ENCODE peak calls at places on chromosomes 5 and 9, in five cellular contexts. P is PC-3, T is pancreas, Q is hepatocyte, X is osteoblast. Y is an unnamed sample.

GRCh38 chr5:123951204-123951977 is 439.4 kb downstream of the CSNK1G3 start:
- DNase-seq in Q (no peak), X (peak; percentile 93), P (peak; percentile 86), T (no peak), Y (peak; percentile 67)

GRCh38 chr5:170749911-170750431 is 33.6 kb upstream of the GABRP start:
- DNase-seq in X (no peak), T (peak; percentile 53), Q (no peak), P (peak; percentile 40), Y (no peak)

GRCh38 chr9:111297061-111297824 is 32.8 kb downstream of the OR2K2 start:
- DNase-seq in P (no peak), Q (no peak), X (no peak), T (no peak), Y (no peak)

GRCh38 chr5:176365663-176366574 is 632 bp downstream of the ARL10 start:
- DNase-seq in X (peak; percentile 97), T (no peak), P (no peak), Q (peak; percentile 62), Y (no peak)

GRCh38 chr5:174065528-174066189 is 20.2 kb downstream of the NSG2 start:
- DNase-seq in X (no peak), P (no peak), Q (peak; percentile 61), T (peak; percentile 24), Y (peak; percentile 28)

GRCh38 chr5:176415240-176416122 is 858 bp downstream of the CLTB start:
- DNase-seq in X (peak; percentile 95), Q (peak; percentile 65), T (peak; percentile 45), P (peak; percentile 82), Y (peak; percentile 88)

GRCh38 chr9:90909225-90909624 is 107.6 kb downstream of the SYK start:
- DNase-seq in P (no peak), Q (no peak), X (no peak), T (no peak), Y (no peak)

GRCh38 chr9:130470950-130471349 is 26.2 kb downstream of the ASS1 start:
- DNase-seq in Q (no peak), T (no peak), P (no peak), X (no peak), Y (no peak)

GRCh38 chr5:178786859-178787499 is 56.5 kb upstream of the ZNF354A start:
- DNase-seq in P (peak; percentile 98), T (no peak), X (peak; percentile 95), Q (peak; percentile 90), Y (no peak)

GRCh38 chr9:99682870-99683269 is 138.8 kb upstream of the NR4A3 start:
- DNase-seq in Q (no peak), T (no peak), P (no peak), X (no peak), Y (no peak)

GRCh38 chr9:99681113-99681512 is 140.6 kb upstream of the NR4A3 start:
- DNase-seq in X (no peak), P (no peak), T (no peak), Q (no peak), Y (no peak)

GRCh38 chr9:99678550-99678949 is 143.1 kb upstream of the NR4A3 start:
- DNase-seq in T (no peak), P (no peak), X (no peak), Q (no peak), Y (no peak)

GRCh38 chr9:99680191-99680590 is 141.5 kb upstream of the NR4A3 start:
- DNase-seq in X (peak; percentile 86), Q (no peak), T (no peak), P (no peak), Y (no peak)

DNA sequence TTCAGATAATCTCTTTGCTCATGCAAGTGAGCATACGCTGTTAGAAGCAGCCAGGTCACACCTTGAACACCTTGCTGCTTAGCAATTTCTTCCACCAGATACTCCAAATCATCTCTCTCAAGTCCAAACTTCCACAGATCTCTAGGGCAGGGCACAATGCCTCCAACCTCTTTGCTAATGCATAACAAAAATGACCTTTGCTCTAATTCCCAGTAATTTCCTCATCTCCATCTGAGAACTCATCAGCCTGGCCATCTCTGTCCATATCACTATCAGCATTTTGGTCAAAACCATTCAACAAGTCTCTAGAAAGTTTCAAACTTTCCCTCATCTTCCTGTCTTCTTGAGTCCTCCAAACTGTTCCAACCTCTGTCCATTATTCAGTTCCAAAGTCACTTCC is 139.3 kb upstream of the NR4A3 start:
- DNase-seq in T (no peak), X (no peak), P (no peak), Q (no peak), Y (no peak)
- H3K27ac ChIP-seq in T (no peak overlapping the region), X (no peak overlapping the region), P (no peak overlapping the region), Q (no peak overlapping the region), Y (no peak overlapping the region)

DNA sequence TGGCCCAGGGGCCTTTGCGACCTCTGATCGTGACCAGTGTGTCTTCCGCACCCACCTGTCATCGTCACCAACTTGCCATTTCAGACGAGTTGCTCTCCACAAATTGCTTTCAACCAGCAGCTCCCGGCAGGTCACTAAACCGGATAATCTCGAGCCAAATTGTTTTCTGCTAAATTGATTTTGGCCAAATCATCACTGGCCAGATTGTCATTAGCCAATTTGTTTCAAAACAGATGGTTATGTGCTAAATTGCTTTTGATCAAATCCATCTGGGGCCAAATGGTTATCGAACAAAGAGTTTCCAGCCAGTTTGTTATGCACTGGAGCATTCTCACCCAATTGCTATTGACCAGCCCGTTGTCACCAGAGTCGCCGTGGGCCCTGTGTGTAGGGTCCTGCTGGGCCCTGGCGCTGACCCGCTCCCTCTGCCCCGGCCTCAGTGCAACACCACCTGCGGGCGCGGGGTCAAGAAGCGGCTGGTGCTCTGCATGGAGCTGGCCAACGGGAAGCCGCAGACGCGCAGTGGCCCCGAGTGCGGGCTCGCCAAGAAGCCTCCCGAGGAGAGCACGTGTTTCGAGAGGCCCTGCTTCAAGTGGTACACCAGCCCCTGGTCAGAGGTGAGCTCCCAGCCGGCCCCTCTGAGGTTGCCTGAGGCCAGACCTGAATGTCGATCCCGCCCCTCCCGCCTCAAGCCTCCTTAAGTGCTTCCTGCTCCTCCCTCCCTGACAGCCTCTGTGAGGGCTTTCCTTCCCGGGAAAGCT is 35.6 kb downstream of the ADAMTSL2 start:
- DNase-seq in Q (no peak), P (no peak), X (no peak), T (no peak), Y (no peak)
- H3K4me3 ChIP-seq in Q (no peak overlapping the region), P (no peak overlapping the region), X (no peak overlapping the region), T (no peak overlapping the region), Y (no peak overlapping the region)

GRCh38 chr5:88666761-88667186 is 216.2 kb downstream of the MEF2C start:
- DNase-seq in P (peak; percentile 10), Q (no peak), X (no peak), T (no peak), Y (no peak)

GRCh38 chr5:88664630-88665029 is 218.4 kb downstream of the MEF2C start:
- DNase-seq in T (no peak), Q (no peak), P (no peak), X (no peak), Y (no peak)

GRCh38 chr5:88663793-88664216 is 219.2 kb downstream of the MEF2C start:
- DNase-seq in X (no peak), P (no peak), T (no peak), Q (no peak), Y (no peak)

GRCh38 chr5:88667187-88668141 is 215.5 kb downstream of the MEF2C start:
- DNase-seq in T (no peak), X (no peak), Q (peak; percentile 8), P (peak; percentile 11), Y (no peak)

GRCh38 chr5:88665750-88666215 is 217.2 kb downstream of the MEF2C start:
- DNase-seq in X (no peak), P (no peak), Q (no peak), T (no peak), Y (no peak)
- H3K27me3 ChIP-seq in X (peaks cover 95% of the 10 kb centered on the region), P (no peaks in the 10 kb centered on the region), Q (peaks cover 100% of the 10 kb centered on the region), T (peaks cover 12% of the 10 kb centered on the region), Y (no peaks in the 10 kb centered on the region)

DNA sequence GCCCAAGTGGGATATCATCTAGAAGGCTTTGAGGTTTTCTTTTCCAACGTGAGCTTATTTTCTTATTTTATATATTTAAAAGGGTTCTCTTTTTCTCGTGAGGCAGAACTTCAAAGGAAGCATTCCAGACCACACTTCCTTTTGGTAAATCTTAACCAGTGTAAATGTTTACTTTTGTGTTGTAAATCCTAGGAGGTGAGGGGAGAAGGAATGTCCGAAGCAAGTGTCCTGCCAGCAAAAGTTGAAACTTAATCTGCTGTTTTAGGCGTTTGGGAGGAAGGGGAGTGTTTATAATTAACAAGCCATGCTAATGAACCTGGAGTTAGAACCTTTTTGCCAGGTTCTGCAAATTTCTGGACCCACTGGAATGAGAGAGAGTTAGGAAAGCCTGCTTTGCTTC is 37.9 kb downstream of the WWC1 start:
- DNase-seq in T (peak; percentile 32), Q (no peak), P (peak; percentile 57), X (no peak), Y (peak; percentile 37)
- H3K27ac ChIP-seq in T (peak overlapping the region; percentile 68), Q (peak overlapping the region; percentile 78), P (peak overlapping the region; percentile 21), X (no peak overlapping the region), Y (no peak overlapping the region)

GRCh38 chr5:156325671-156326070 is 1.3 kb upstream of the SGCD start:
- DNase-seq in T (no peak), X (no peak), Q (no peak), P (no peak), Y (no peak)

GRCh38 chr5:156328176-156328575 is 1.2 kb downstream of the SGCD start:
- DNase-seq in Q (no peak), X (peak; percentile 29), P (no peak), T (no peak), Y (no peak)

GRCh38 chr5:156328766-156329165 is 1.8 kb downstream of the SGCD start:
- DNase-seq in P (no peak), Q (no peak), X (peak; percentile 4), T (no peak), Y (no peak)

GRCh38 chr5:156327306-156327705 is 342 bp downstream of the SGCD start:
- DNase-seq in T (no peak), Q (no peak), P (no peak), X (peak; percentile 6), Y (no peak)

DNA sequence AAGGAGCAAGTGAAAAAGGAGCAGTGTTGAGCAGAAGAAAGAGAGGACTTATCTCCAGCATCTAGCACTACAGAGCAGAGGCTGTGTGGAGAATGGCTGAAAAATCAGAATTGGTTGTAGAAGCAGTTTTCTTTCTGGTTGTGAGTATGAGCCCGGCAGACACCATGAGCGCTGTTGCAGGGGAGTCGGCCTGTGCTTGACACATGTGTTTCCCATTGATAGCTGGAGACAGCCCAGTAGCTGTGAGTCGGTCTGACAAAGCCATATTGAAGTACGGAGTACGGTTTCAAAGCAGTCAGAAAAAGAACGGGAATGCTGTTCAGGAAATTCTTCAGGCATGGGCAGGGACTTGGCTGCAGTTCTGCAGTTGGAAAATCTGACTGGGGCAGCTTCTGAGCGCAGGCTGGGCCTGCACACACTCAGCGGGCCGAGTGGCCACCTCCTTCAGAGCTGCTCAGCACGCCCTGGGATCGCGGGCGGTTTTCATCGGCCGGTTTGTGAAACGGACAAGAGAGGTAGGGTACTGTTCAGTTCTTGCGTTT is at the start of gene SGCD:
- DNase-seq in P (no peak), X (peak; percentile 88), T (peak; percentile 15), Q (peak; percentile 70), Y (no peak)
- H3K4me3 ChIP-seq in P (no peak within 1 kb of the TSS), X (peak within 1 kb of the TSS; percentile 77), T (peak within 1 kb of the TSS; percentile 10), Q (peak within 1 kb of the TSS; percentile 28), Y (no peak within 1 kb of the TSS)

GRCh38 chr5:88145603-88146467 is 122.8 kb downstream of the TMEM161B start:
- DNase-seq in P (no peak), Q (peak; percentile 45), T (no peak), X (peak; percentile 50), Y (no peak)
- H3K27me3 ChIP-seq in P (no peaks in the 10 kb centered on the region), Q (peaks cover 70% of the 10 kb centered on the region), T (no peaks in the 10 kb centered on the region), X (peaks cover 52% of the 10 kb centered on the region), Y (no peaks in the 10 kb centered on the region)

Y was measured in SJSA1.